ENCODE peak calls at places on chromosomes 12 and 14, in four cellular contexts. X is IMR-90, D is K562, J is GM12878. G is an unnamed sample.

GRCh38 chr12:2284321-2284813 is 231.6 kb downstream of the CACNA1C start:
- DNase-seq in D (no peak), J (no peak), X (peak), G (no peak)

GRCh38 chr14:90397401-90398314 is 829 bp downstream of the CALM1 start:
- DNase-seq in D (peak), J (no peak), X (peak), G (peak)

GRCh38 chr14:79613625-79614024 is 597.7 kb downstream of the DIO2 start:
- DNase-seq in X (no peak), D (no peak), J (no peak), G (no peak)

GRCh38 chr12:89950421-89950820 is 241.8 kb upstream of the ATP2B1 start:
- DNase-seq in J (no peak), X (no peak), D (no peak), G (no peak)

GRCh38 chr14:94044476-94045091 is 18.4 kb downstream of the OTUB2 start:
- DNase-seq in J (no peak), X (no peak), D (no peak), G (no peak)

GRCh38 chr12:111864935-111865334 is 22.9 kb downstream of the MAPKAPK5 start:
- DNase-seq in J (no peak), D (no peak), X (no peak), G (no peak)

GRCh38 chr14:102155150-102155549 is 15.5 kb downstream of the WDR20 start:
- DNase-seq in J (no peak), D (no peak), X (peak), G (no peak)

GRCh38 chr12:27333311-27334009 is 824 bp downstream of the BMAL2 start:
- DNase-seq in D (peak), X (no peak), J (no peak), G (no peak)

GRCh38 chr12:14931359-14931758 is 7.0 kb downstream of the ERP27 start:
- DNase-seq in D (no peak), X (no peak), J (no peak), G (no peak)

GRCh38 chr14:56708704-56709103 is 101.6 kb downstream of the OTX2 start:
- DNase-seq in X (no peak), D (no peak), J (no peak), G (no peak)

GRCh38 chr14:23352506-23353432 is at the start of gene SLC22A17:
- DNase-seq in D (no peak), X (peak), J (no peak), G (peak)

GRCh38 chr12:107992870-107993451 is 136.1 kb upstream of the WSCD2 start:
- DNase-seq in D (peak), J (peak), X (peak), G (peak)

GRCh38 chr14:76355771-76356170 is 20.2 kb upstream of the ESRRB start:
- DNase-seq in J (no peak), X (no peak), D (no peak), G (no peak)

GRCh38 chr14:53152627-53152908 is 555 bp downstream of the DDHD1 start:
- DNase-seq in J (no peak), D (no peak), X (no peak), G (peak)

GRCh38 chr14:53152909-53153701 is at the start of gene DDHD1:
- DNase-seq in X (peak), J (peak), D (peak), G (peak)

GRCh38 chr14:53151523-53151866 is 1.6 kb downstream of the DDHD1 start:
- DNase-seq in X (no peak), D (peak), J (no peak), G (no peak)

GRCh38 chr14:53153702-53154112 is 584 bp upstream of the DDHD1 start:
- DNase-seq in X (no peak), D (no peak), J (no peak), G (no peak)

DNA sequence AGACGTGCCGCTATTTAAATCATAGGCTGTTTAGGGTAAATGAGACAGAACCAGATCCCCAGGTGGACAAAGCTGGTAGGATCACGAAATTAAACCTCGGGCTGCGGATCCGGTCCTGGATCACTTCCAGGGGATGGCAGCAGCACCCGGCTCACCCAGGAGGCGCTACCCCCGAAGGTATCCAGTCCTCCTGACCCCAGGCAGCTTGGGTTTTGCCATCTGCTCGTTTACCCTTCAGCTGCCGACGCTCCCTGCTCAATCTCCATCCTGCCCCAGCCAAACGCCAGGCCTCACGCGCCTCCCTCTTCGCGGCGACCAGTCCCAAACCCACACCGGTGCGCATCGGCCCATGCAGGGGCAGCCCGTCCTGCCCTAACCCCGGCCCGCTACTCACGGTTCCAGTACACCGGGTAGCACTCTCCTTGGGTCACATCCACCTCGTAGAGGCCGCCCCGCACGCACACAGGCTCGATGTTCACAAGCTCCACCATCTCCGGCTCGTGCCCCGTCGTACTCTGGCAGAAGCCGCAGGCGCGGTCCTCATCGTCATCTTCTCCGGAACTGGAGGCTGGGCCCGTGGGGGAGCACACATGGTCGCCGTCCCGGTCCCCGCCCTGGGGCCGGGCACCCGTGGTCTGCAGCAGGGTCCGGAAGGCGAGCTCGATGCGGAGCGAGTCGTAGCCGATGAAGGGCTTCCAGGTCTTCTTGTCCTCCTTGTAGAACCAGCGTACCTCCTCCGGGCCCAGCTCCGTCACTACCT is 1.1 kb downstream of the DDHD1 start:
- DNase-seq in J (no peak), D (peak), X (peak), G (peak)
- TF ChIP-seq CTCF in J (peak), D (no peak), X (peak), G (peak)

GRCh38 chr12:72074956-72075355 is 136.3 kb downstream of the TPH2 start:
- DNase-seq in D (no peak), J (no peak), X (no peak), G (no peak)
- TF ChIP-seq ELK1 in D (no peak), J (no peak), X (no peak), G (no peak)

GRCh38 chr12:34292736-34293625 is 270.7 kb downstream of the ALG10 start:
- DNase-seq in D (peak), J (no peak), X (no peak), G (no peak)
- TF ChIP-seq CTCF in D (peak), J (no peak), X (no peak), G (no peak)

GRCh38 chr12:94459773-94460593 is at the start of gene CEP83:
- DNase-seq in X (peak), D (peak), J (peak), G (peak)

GRCh38 chr12:94457331-94457730 is 2.3 kb downstream of the CEP83 start:
- DNase-seq in X (no peak), J (no peak), D (no peak), G (no peak)

GRCh38 chr12:94460594-94460959 is 910 bp upstream of the CEP83 start:
- DNase-seq in D (no peak), J (no peak), X (no peak), G (no peak)

DNA sequence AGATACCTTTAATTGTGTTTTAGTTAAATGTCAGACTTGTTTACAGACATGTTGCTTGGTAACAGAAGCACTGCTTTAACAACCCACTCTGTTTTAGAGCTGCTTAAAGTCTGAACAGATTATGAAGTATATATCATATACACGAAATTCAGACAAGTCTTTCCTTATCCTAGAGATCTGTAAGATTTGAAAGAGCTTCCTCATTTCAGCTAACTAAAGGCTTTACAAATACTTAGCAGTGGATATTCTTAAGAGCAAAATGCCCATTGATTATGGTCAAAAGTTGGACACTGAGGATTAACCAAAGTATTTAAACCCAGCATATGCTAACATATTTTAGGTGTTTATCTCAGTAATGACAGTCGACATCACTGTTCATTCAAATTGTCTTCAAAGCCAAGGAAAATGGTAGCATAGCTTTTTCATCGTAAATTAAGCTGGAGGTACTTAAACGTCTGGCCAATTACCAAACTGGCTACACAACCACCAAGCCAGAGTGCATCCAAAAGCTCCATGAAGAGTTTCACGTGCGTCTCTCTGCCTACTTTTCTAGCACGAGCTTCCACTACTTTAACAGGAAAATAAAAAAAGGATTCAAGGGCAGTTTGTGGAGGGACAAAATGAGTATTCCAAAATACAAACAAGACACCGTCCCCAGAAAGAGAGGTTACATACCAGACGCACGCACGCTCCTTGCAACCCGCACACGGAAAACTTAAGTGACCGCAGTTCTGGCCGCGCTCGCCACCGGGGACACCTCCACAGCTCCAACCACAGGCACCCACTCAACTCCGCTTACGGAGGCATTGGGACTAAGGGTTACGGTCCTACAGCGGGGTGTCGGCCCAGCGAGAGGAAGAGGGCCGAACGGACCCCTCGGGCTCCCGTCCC is 540 bp downstream of the CEP83 start:
- DNase-seq in J (no peak), X (peak), D (peak), G (peak)
- TF ChIP-seq ELK1 in J (no peak), X (no peak), D (no peak), G (no peak)

GRCh38 chr12:9940370-9940769 is 8.2 kb upstream of the CLEC2A start:
- DNase-seq in J (no peak), D (no peak), X (peak), G (peak)
- TF ChIP-seq CTCF in J (peak), D (no peak), X (peak), G (peak)

GRCh38 chr12:30796508-30796780 is 41.7 kb upstream of the CAPRIN2 start:
- DNase-seq in J (no peak), X (peak), D (peak), G (peak)
- TF ChIP-seq ELK1 in J (no peak), X (no peak), D (no peak), G (no peak)

GRCh38 chr14:52693532-52693931 is 1.8 kb downstream of the ERO1A start:
- DNase-seq in D (no peak), X (no peak), J (no peak), G (no peak)
- TF ChIP-seq CTCF in D (no peak), X (no peak), J (no peak), G (no peak)

G was measured in A549.